ENCODE peak calls at places on chromosomes 13 and 19, in six cellular contexts. M, W, Z, X, P and E are unnamed samples.

GRCh38 chr19:38669532-38669931 is 22.1 kb downstream of the ACTN4 start:
- DNase-seq in P (no peak), Z (no peak), X (no peak), M (no peak), W (no peak), E (no peak)

GRCh38 chr13:113926951-113927660 is 46.8 kb downstream of the C13orf46 start:
- DNase-seq in M (no peak), Z (no peak), P (no peak), W (no peak), X (no peak), E (no peak)

GRCh38 chr19:22602631-22603272 is 31.4 kb upstream of the ZNF492 start:
- DNase-seq in Z (no peak), X (no peak), M (no peak), P (no peak), W (no peak), E (no peak)

GRCh38 chr19:40604647-40605200 is 3.6 kb downstream of the LTBP4 start:
- DNase-seq in Z (no peak), M (no peak), P (no peak), X (no peak), W (no peak), E (no peak)

GRCh38 chr13:101795460-101795859 is 343.0 kb downstream of the ITGBL1 start:
- DNase-seq in P (no peak), W (no peak), Z (no peak), X (no peak), M (no peak), E (no peak)

GRCh38 chr19:13190781-13191540 is 40.8 kb downstream of the IER2 start:
- DNase-seq in X (no peak), W (no peak), M (no peak), Z (no peak), P (no peak), E (no peak)

GRCh38 chr13:32067149-32067961 is 35.8 kb downstream of the FRY start:
- DNase-seq in Z (no peak), X (no peak), M (no peak), W (no peak), P (no peak), E (no peak)

GRCh38 chr19:27654266-27654990 is 1558.5 kb downstream of the UQCRFS1 start:
- DNase-seq in P (no peak), Z (no peak), W (no peak), X (no peak), M (no peak), E (no peak)

GRCh38 chr19:17073869-17074627 is 1.2 kb downstream of the HAUS8 start:
- DNase-seq in P (no peak), M (no peak), W (no peak), Z (no peak), X (no peak), E (no peak)

GRCh38 chr19:12833747-12834417 is 497 bp downstream of the RTBDN start:
- DNase-seq in W (no peak), M (no peak), Z (no peak), X (no peak), P (peak; percentile 12), E (no peak)

GRCh38 chr19:10228925-10229324 is 2.2 kb downstream of the S1PR2 start:
- DNase-seq in W (peak; percentile 9), Z (no peak), M (no peak), X (no peak), P (no peak), E (no peak)

GRCh38 chr19:9498183-9498902 is at the start of gene ZNF560:
- DNase-seq in W (no peak), M (no peak), P (no peak), Z (peak; percentile 54), X (peak; percentile 4), E (no peak)

GRCh38 chr19:35017507-35017906 is 12.8 kb upstream of the SCN1B start:
- DNase-seq in P (no peak), X (no peak), W (peak; percentile 82), Z (no peak), M (no peak), E (no peak)